ENCODE peak calls at places on chromosomes 12 and 14, in seven cellular contexts. S is NCI-H774, K is posterior cingulate gyrus, E is T-cell, P is renal cortical epithelial cell, N is IMR-90, U is NAMALWA. Q is an unnamed sample.

GRCh38 chr12:10802587-10802986 is at the start of gene TAS2R7:
- DNase-seq in S (no peak), K (no peak), E (no peak), P (no peak), N (no peak), U (no peak), Q (no peak)

GRCh38 chr14:63192085-63192484 is 12.2 kb upstream of the RHOJ start:
- DNase-seq in S (no peak), K (no peak), E (no peak), P (no peak), N (peak), U (no peak), Q (no peak)

GRCh38 chr14:106309423-106309822 is 783.0 kb downstream of the TMEM121 start:
- DNase-seq in S (no peak), K (no peak), E (no peak), P (no peak), N (no peak), U (no peak), Q (no peak)

GRCh38 chr12:80714055-80714454 is 2.7 kb upstream of the MYF5 start:
- DNase-seq in S (no peak), K (no peak), E (no peak), P (peak), N (peak), U (no peak), Q (no peak)

GRCh38 chr14:84882830-84883229 is 647.1 kb upstream of the FLRT2 start:
- DNase-seq in S (no peak), K (no peak), E (no peak), P (no peak), N (no peak), U (no peak), Q (no peak)

GRCh38 chr14:37874429-37875109 is 279.1 kb downstream of the TTC6 start:
- DNase-seq in S (peak), K (peak), E (peak), P (peak), N (peak), U (peak), Q (peak)

GRCh38 chr12:48629541-48629940 is 52.5 kb downstream of the KANSL2 start:
- DNase-seq in S (no peak), K (no peak), E (no peak), P (no peak), N (no peak), U (no peak), Q (no peak)

GRCh38 chr12:90682398-90682797 is 272.6 kb downstream of the CCER1 start:
- DNase-seq in S (no peak), K (no peak), E (no peak), P (no peak), N (peak), U (no peak), Q (no peak)

GRCh38 chr14:39233680-39234326 is at the start of gene MIA2:
- DNase-seq in S (no peak), K (no peak), E (no peak), P (peak), N (no peak), U (no peak), Q (no peak)

GRCh38 chr12:76113800-76114757 is 29.6 kb upstream of the NAP1L1 start:
- DNase-seq in S (no peak), K (no peak), E (no peak), P (no peak), N (peak), U (no peak), Q (no peak)

GRCh38 chr14:51327376-51327775 is 87.3 kb downstream of the TMX1 start:
- DNase-seq in S (no peak), K (no peak), E (no peak), P (peak), N (peak), U (no peak), Q (no peak)

GRCh38 chr14:99245541-99246511 is 26.2 kb downstream of the BCL11B start:
- DNase-seq in S (no peak), K (no peak), E (no peak), P (no peak), N (no peak), U (no peak), Q (no peak)

GRCh38 chr12:91017511-91018263 is 12.9 kb upstream of the EPYC start:
- DNase-seq in S (no peak), K (no peak), E (no peak), P (no peak), N (no peak), U (no peak), Q (no peak)

GRCh38 chr12:1883513-1883912 is 34.9 kb downstream of the CACNA2D4 start:
- DNase-seq in S (no peak), K (no peak), E (no peak), P (no peak), N (no peak), U (no peak), Q (no peak)

GRCh38 chr12:64456119-64456518 is 4.2 kb downstream of the TBK1 start:
- DNase-seq in S (no peak), K (no peak), E (no peak), P (no peak), N (no peak), U (no peak), Q (no peak)

GRCh38 chr14:105951399-105951798 is 425.0 kb downstream of the TMEM121 start:
- DNase-seq in S (no peak), K (no peak), E (no peak), P (no peak), N (no peak), U (no peak), Q (no peak)

GRCh38 chr14:41785696-41786095 is 179.0 kb downstream of the LRFN5 start:
- DNase-seq in S (peak), K (no peak), E (no peak), P (no peak), N (no peak), U (no peak), Q (no peak)

GRCh38 chr14:104355101-104355691 is 216.8 kb downstream of the KIF26A start:
- DNase-seq in S (no peak), K (no peak), E (no peak), P (no peak), N (no peak), U (no peak), Q (no peak)

GRCh38 chr14:46368275-46368674 is 283.3 kb downstream of the RPL10L start:
- DNase-seq in S (no peak), K (peak), E (no peak), P (no peak), N (no peak), U (no peak), Q (peak)

GRCh38 chr12:122413516-122414404 is 8.7 kb downstream of the CLIP1 start:
- DNase-seq in S (no peak), K (no peak), E (no peak), P (no peak), N (no peak), U (peak), Q (peak)

GRCh38 chr12:31874961-31875608 is 84.1 kb upstream of the RESF1 start:
- DNase-seq in S (no peak), K (no peak), E (peak), P (peak), N (peak), U (peak), Q (no peak)

GRCh38 chr12:108839890-108840230 is 17.5 kb downstream of the SSH1 start:
- DNase-seq in S (no peak), K (peak), E (no peak), P (no peak), N (no peak), U (no peak), Q (no peak)

GRCh38 chr12:108609535-108610335 is 11.9 kb upstream of the TMEM119 start:
- DNase-seq in S (no peak), K (no peak), E (no peak), P (no peak), N (peak), U (no peak), Q (no peak)

GRCh38 chr12:46005823-46006222 is 15.4 kb upstream of the SCAF11 start:
- DNase-seq in S (no peak), K (no peak), E (no peak), P (no peak), N (no peak), U (no peak), Q (no peak)

GRCh38 chr14:61750708-61751474 is 11.3 kb upstream of the SNAPC1 start:
- DNase-seq in S (peak), K (peak), E (peak), P (peak), N (peak), U (peak), Q (peak)

GRCh38 chr12:2356601-2357125 is 303.9 kb downstream of the CACNA1C start:
- DNase-seq in S (no peak), K (no peak), E (no peak), P (no peak), N (no peak), U (no peak), Q (no peak)

GRCh38 chr12:71216725-71217579 is 59.2 kb upstream of the TSPAN8 start:
- DNase-seq in S (peak), K (peak), E (no peak), P (peak), N (peak), U (peak), Q (no peak)

GRCh38 chr14:59358105-59358504 is 107.1 kb downstream of the GPR135 start:
- DNase-seq in S (no peak), K (no peak), E (no peak), P (peak), N (peak), U (no peak), Q (no peak)

GRCh38 chr14:71891970-71892369 is 40.3 kb upstream of the RGS6 start:
- DNase-seq in S (no peak), K (no peak), E (no peak), P (no peak), N (no peak), U (no peak), Q (no peak)

GRCh38 chr14:34678306-34678705 is 36.1 kb downstream of the CFL2 start:
- DNase-seq in S (no peak), K (no peak), E (no peak), P (peak), N (no peak), U (no peak), Q (no peak)

GRCh38 chr14:24481622-24482324 is 26.3 kb downstream of the CMA1 start:
- DNase-seq in S (peak), K (no peak), E (peak), P (peak), N (peak), U (peak), Q (no peak)

GRCh38 chr12:84694111-84694510 is 218.5 kb downstream of the SLC6A15 start:
- DNase-seq in S (peak), K (no peak), E (no peak), P (no peak), N (no peak), U (no peak), Q (no peak)

GRCh38 chr12:109795023-109795422 is 38.2 kb downstream of the TRPV4 start:
- DNase-seq in S (no peak), K (no peak), E (no peak), P (peak), N (peak), U (no peak), Q (no peak)

GRCh38 chr12:116177017-116177416 is 100.5 kb downstream of the MED13L start:
- DNase-seq in S (no peak), K (no peak), E (no peak), P (no peak), N (no peak), U (no peak), Q (no peak)

GRCh38 chr12:135127-135526 is 68.6 kb downstream of the IQSEC3 start:
- DNase-seq in S (no peak), K (no peak), E (no peak), P (no peak), N (no peak), U (no peak), Q (no peak)

GRCh38 chr12:77485961-77486579 is 344.6 kb upstream of the NAV3 start:
- DNase-seq in S (no peak), K (no peak), E (no peak), P (no peak), N (no peak), U (no peak), Q (no peak)

GRCh38 chr14:36835145-36835544 is 173.5 kb downstream of the PAX9 start:
- DNase-seq in S (no peak), K (no peak), E (no peak), P (no peak), N (no peak), U (no peak), Q (no peak)

GRCh38 chr12:6416596-6416995 is 28.2 kb upstream of the CD27 start:
- DNase-seq in S (no peak), K (no peak), E (no peak), P (no peak), N (no peak), U (no peak), Q (no peak)